ENCODE peak calls at places on chromosomes 2 and 18, in seven cellular contexts. B is Peyer's patch, O is esophagus squamous epithelium, U is endothelial cell of umbilical vein, I is stomach, T is heart left ventricle, H is HCT116. Q is an unnamed sample. For H3K36me3, the result is how much of the 10 kb centered on the place peaks cover.

GRCh38 chr2:41944218-41944880 is 103.5 kb upstream of the PKDCC start:
- DNase-seq in U (no peak), T (no peak), H (no peak), I (no peak), B (no peak), O (no peak), Q (no peak)

GRCh38 chr2:1781291-1782080 is 37.2 kb upstream of the PXDN start:
- DNase-seq in I (peak), O (no peak), U (no peak), T (no peak), H (peak), B (no peak), Q (no peak)

GRCh38 chr2:11307764-11308415 is 36.5 kb downstream of the ROCK2 start:
- DNase-seq in U (no peak), I (no peak), H (no peak), T (no peak), B (no peak), O (no peak), Q (no peak)

GRCh38 chr18:13397504-13398163 is 179.1 kb downstream of the LDLRAD4 start:
- DNase-seq in B (no peak), O (no peak), H (no peak), I (no peak), T (no peak), U (no peak), Q (no peak)

GRCh38 chr2:203626952-203627681 is 79.3 kb upstream of the CD28 start:
- DNase-seq in B (no peak), T (no peak), O (no peak), U (no peak), H (no peak), I (no peak), Q (no peak)

GRCh38 chr2:238693337-238694093 is 154.4 kb upstream of the TWIST2 start:
- DNase-seq in H (no peak), T (no peak), B (no peak), U (no peak), O (no peak), I (no peak), Q (peak)

GRCh38 chr18:30855762-30856161 is 186.8 kb downstream of the DSC3 start:
- DNase-seq in T (no peak), O (no peak), U (no peak), I (no peak), B (no peak), H (no peak), Q (no peak)

GRCh38 chr18:60499675-60500074 is 127.1 kb upstream of the MC4R start:
- DNase-seq in I (no peak), H (no peak), T (no peak), B (no peak), O (no peak), U (no peak), Q (no peak)

GRCh38 chr2:43196773-43197567 is 29.4 kb downstream of the ZFP36L2 start:
- DNase-seq in T (no peak), O (no peak), H (no peak), B (no peak), I (no peak), U (no peak), Q (no peak)

GRCh38 chr2:102717308-102718018 is 44.4 kb upstream of the TMEM182 start:
- DNase-seq in O (no peak), T (no peak), I (no peak), B (no peak), H (no peak), U (no peak), Q (no peak)

GRCh38 chr2:66456183-66457041 is 21.5 kb downstream of the MEIS1 start:
- DNase-seq in O (no peak), I (no peak), U (no peak), T (no peak), B (no peak), H (no peak), Q (no peak)

GRCh38 chr2:17901246-17901645 is 22.8 kb downstream of the KCNS3 start:
- DNase-seq in I (no peak), B (no peak), U (no peak), H (no peak), O (no peak), T (peak), Q (no peak)

GRCh38 chr2:17538844-17539554 is 1.5 kb upstream of the VSNL1 start:
- DNase-seq in T (peak), I (peak), O (no peak), U (peak), H (peak), B (no peak), Q (no peak)

GRCh38 chr2:211351998-211352397 is 795.6 kb downstream of the CPS1 start:
- DNase-seq in T (peak), B (no peak), U (no peak), O (no peak), I (no peak), H (no peak), Q (no peak)

GRCh38 chr2:122255924-122256323 is 500.5 kb downstream of the TSN start:
- DNase-seq in O (no peak), T (no peak), B (no peak), I (no peak), U (peak), H (no peak), Q (no peak)

GRCh38 chr18:44748582-44748981 is 67.9 kb downstream of the SETBP1 start:
- DNase-seq in T (no peak), U (no peak), O (no peak), I (no peak), B (no peak), H (no peak), Q (no peak)

GRCh38 chr18:47100214-47100831 is 50.0 kb downstream of the HDHD2 start:
- DNase-seq in O (no peak), U (peak), H (peak), I (peak), B (peak), T (no peak), Q (no peak)

GRCh38 chr18:23958036-23958435 is 56.5 kb upstream of the TTC39C start:
- DNase-seq in U (no peak), H (no peak), B (no peak), T (peak), O (no peak), I (peak), Q (no peak)

GRCh38 chr2:191604154-191604553 is 73.8 kb upstream of the NABP1 start:
- DNase-seq in B (no peak), O (no peak), T (no peak), U (no peak), H (no peak), I (no peak), Q (no peak)

GRCh38 chr18:69567813-69568488 is 167.3 kb downstream of the DOK6 start:
- DNase-seq in B (no peak), O (no peak), U (peak), I (no peak), H (no peak), T (no peak), Q (no peak)

GRCh38 chr2:61465045-61465444 is 5.8 kb downstream of the USP34 start:
- DNase-seq in T (no peak), I (no peak), O (no peak), H (no peak), B (no peak), U (no peak), Q (no peak)

GRCh38 chr2:104860141-104860790 is 6.4 kb downstream of the POU3F3 start:
- DNase-seq in I (no peak), U (no peak), T (no peak), H (no peak), O (no peak), B (no peak), Q (no peak)

GRCh38 chr18:12857215-12857924 is 26.7 kb downstream of the PTPN2 start:
- DNase-seq in O (no peak), I (no peak), B (no peak), H (no peak), U (no peak), T (no peak), Q (no peak)

GRCh38 chr2:44753552-44754285 is 187.8 kb upstream of the SIX3 start:
- DNase-seq in O (no peak), B (no peak), H (no peak), U (no peak), I (no peak), T (no peak), Q (peak)

GRCh38 chr18:79531386-79531785 is 135.7 kb downstream of the NFATC1 start:
- DNase-seq in O (no peak), T (peak), I (no peak), B (no peak), H (no peak), U (no peak), Q (no peak)

GRCh38 chr18:61702007-61702406 is 190.8 kb downstream of the RNF152 start:
- DNase-seq in B (no peak), O (no peak), U (peak), I (no peak), H (no peak), T (no peak), Q (no peak)

GRCh38 chr2:219521066-219521880 is 7.0 kb downstream of the ASIC4 start:
- DNase-seq in U (no peak), I (no peak), B (no peak), O (no peak), H (no peak), T (no peak), Q (no peak)

GRCh38 chr2:231394201-231395141 is 1.0 kb upstream of the B3GNT7 start:
- DNase-seq in T (no peak), B (peak), I (no peak), H (no peak), U (no peak), O (no peak), Q (no peak)

GRCh38 chr2:29450823-29451222 is 335.6 kb downstream of the CLIP4 start:
- DNase-seq in U (no peak), I (no peak), B (no peak), H (no peak), O (no peak), T (no peak), Q (no peak)

GRCh38 chr2:73075477-73076373 is 4.2 kb upstream of the SFXN5 start:
- DNase-seq in B (no peak), H (no peak), T (peak), O (no peak), I (no peak), U (no peak), Q (no peak)

GRCh38 chr2:68837164-68837860 is 33.9 kb downstream of the BMP10 start:
- DNase-seq in H (peak), I (peak), O (no peak), B (peak), T (peak), U (peak), Q (no peak)

GRCh38 chr2:68742638-68743037 is 8.0 kb downstream of the ARHGAP25 start:
- DNase-seq in U (no peak), H (no peak), T (no peak), O (no peak), I (no peak), B (peak), Q (peak)

GRCh38 chr2:237073552-237073951 is 12.1 kb upstream of the COPS8 start:
- DNase-seq in U (peak), B (no peak), O (no peak), T (no peak), H (no peak), I (no peak), Q (peak)

GRCh38 chr2:241399941-241400922 is 44.1 kb downstream of the FARP2 start:
- DNase-seq in I (peak), H (no peak), T (no peak), B (no peak), O (no peak), U (no peak), Q (no peak)

GRCh38 chr2:127526940-127527804 is 883 bp upstream of the IWS1 start:
- DNase-seq in B (no peak), O (no peak), T (no peak), U (no peak), I (no peak), H (peak), Q (no peak)

GRCh38 chr2:127525692-127526141 is 572 bp downstream of the IWS1 start:
- DNase-seq in B (peak), O (no peak), H (no peak), T (no peak), I (no peak), U (no peak), Q (no peak)

GRCh38 chr2:127523269-127523930 is 2.9 kb downstream of the IWS1 start:
- DNase-seq in H (no peak), B (no peak), O (no peak), I (no peak), U (no peak), T (no peak), Q (no peak)

GRCh38 chr2:127528487-127528886 is 2.2 kb upstream of the IWS1 start:
- DNase-seq in O (no peak), U (no peak), H (no peak), I (no peak), B (no peak), T (no peak), Q (no peak)

DNA sequence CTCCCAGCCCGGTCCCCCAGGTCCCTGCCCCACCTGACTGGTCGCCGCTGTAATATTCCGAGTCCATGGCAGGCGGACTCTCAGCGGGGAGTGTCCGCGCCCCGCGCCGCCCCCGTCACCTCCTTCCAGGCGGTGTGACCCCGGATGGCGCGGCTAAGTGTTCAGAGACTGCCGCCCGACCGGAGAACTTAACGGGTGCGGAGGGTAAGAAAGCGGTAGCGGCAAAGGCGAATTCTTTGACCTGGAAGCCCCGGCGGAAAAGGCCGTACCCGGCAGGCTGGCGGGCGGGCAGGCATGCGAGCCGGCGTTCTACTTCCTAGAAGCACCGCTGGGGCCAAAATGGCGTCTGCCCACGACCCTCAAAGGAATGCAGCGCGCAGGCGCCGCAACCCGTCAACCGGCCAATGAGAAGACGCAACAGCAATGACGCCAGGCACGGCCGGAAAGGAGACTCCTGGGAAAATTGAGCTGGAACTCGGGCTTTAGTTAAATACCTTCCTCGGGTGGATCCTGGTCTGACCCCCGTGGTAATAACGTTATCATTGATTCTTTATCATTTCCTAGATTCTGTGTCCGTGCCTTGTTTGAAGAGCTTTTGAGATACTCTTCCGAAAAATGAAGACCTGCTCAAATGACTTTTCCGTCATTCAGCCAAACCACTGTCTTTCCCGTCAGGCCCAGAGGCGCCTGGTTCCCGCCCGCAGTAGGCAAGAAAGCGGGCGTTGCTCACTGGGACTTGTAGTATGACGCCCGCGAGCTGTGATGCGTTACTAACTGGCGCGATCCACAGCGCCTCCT is at the start of gene IWS1:
- DNase-seq in O (peak), B (peak), U (peak), I (peak), T (peak), H (peak), Q (peak)
- TF ChIP-seq POLR2A in O (peak), B (no peak), U (peak), I (peak), T (peak), H (peak), Q (peak)

GRCh38 chr2:127940641-127941040 is 54.9 kb upstream of the AMMECR1L start:
- DNase-seq in H (no peak), T (no peak), I (no peak), O (no peak), U (no peak), B (no peak), Q (no peak)
- H3K36me3 ChIP-seq in H (under half), T (half or more), I (half or more), O (under half), U (under half), B (half or more), Q (under half)

DNA sequence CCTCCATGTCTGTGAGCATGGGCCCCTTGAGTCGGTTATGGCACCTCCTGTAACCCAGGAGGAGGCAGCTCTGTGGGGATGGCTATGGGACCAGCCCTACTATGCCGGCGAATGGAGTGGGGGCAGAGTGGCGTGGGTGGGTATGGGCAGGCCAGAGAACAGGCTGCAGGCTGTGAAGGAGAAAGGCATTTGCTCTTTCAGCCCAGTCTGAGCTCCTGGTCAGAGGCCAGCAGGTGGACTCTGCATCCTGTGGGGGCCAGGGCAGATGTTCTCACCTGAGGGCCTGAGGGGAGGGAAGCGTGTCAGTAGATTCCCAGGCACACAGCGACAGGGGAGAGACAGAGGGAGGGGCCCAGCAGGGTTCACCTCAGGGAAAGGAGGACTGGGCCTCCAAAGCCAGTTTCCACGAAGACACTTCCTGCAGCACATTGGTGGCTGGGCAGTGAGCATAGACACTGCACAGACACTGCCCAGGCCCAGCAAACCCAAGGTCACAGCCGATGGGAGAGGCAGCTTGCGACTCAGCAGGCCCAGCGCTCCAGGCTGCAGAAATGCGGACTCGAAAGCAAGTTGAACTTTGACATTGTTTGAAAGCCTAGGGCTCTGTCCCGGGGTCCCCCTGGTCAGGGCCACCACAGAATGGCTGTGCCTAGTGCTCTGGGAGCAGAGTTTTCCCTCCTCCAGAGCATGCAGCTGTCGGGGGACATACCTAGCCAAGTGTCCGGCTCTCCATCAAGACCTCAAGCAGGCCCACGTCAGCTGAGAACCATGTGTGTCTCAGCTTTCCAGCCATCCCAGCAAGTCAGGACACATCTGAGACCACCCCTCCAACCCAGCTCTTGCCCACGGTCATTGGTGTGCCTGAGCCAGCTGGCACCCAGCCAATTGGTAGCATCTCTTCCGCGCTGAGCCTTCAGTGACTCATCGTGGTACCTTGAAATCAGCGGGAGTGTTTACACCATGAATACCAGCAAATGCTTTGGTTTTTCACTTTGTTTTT is 53.8 kb downstream of the TGOLN2 start:
- DNase-seq in H (no peak), I (no peak), B (no peak), O (no peak), U (peak), T (peak), Q (no peak)
- TF ChIP-seq CTCF in H (no peak), I (no peak), B (no peak), O (no peak), U (no peak), T (no peak), Q (no peak)

GRCh38 chr2:111923271-111923670 is 24.9 kb downstream of the MERTK start:
- DNase-seq in U (no peak), O (no peak), T (no peak), H (no peak), I (no peak), B (no peak), Q (no peak)

GRCh38 chr2:111919362-111919761 is 21.0 kb downstream of the MERTK start:
- DNase-seq in T (no peak), I (no peak), B (no peak), U (peak), O (no peak), H (no peak), Q (no peak)

GRCh38 chr2:111918383-111918806 is 20.0 kb downstream of the MERTK start:
- DNase-seq in U (peak), O (no peak), B (no peak), H (no peak), T (no peak), I (no peak), Q (no peak)

GRCh38 chr2:111924617-111925107 is 26.3 kb downstream of the MERTK start:
- DNase-seq in O (no peak), U (no peak), T (no peak), H (no peak), B (no peak), I (no peak), Q (no peak)

GRCh38 chr2:111919794-111920608 is 21.6 kb downstream of the MERTK start:
- DNase-seq in B (no peak), O (no peak), I (peak), H (no peak), U (peak), T (peak), Q (no peak)
- TF ChIP-seq POLR2A in B (peak), O (no peak), I (no peak), H (no peak), U (peak), T (no peak), Q (no peak)

DNA sequence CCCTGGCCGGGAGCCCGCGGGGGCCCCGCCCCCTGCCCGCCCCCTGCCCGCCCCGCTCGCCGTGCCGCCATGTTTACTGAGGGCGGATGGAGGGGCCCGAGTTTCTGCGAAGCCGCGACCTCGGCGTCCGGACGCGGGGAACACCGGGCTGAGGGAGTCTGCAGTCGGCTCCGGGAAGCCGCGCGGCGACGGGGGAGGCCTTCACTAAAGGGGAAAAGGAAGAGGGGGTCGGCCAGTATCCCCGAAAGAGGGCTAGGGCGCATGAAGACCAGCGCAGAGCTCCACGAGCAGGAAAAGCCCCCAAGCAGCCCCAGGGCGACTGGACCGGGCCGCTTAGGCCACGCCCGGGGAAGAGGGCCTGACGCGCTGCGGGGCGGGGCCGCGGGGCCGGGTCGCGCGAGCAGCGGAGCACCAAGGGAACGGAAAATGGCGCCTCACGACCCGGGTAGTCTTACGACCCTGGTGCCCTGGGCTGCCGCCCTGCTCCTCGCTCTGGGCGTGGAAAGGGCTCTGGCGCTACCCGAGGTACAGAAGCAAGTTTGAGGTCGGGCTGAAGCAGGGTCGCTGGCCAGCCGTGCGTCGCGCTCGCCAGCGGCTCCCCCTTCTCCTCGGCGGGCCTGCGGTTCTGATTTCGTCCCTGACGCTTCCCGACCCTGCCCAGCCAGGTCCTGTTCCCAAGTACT is at the start of the genes ATRAID and SLC5A6:
- DNase-seq in U (peak), B (peak), H (peak), O (peak), T (peak), I (peak), Q (peak)
- H3K36me3 ChIP-seq in U (under half), B (under half), H (under half), O (under half), T (under half), I (under half), Q (under half)

Q was measured in esophagus muscularis mucosa.